ENCODE peak calls at places on chromosomes 7 and 10, in four cellular contexts. O is T-cell, I is T-helper 22 cell, U is AG10803. M is an unnamed sample.

GRCh38 chr7:90999989-91000979 is 263.9 kb upstream of the FZD1 start:
- DNase-seq in O (no peak), I (no peak), U (peak), M (no peak)

GRCh38 chr7:107711301-107711700 is 32.6 kb upstream of the CBLL1 start:
- DNase-seq in O (no peak), I (no peak), U (peak), M (no peak)

GRCh38 chr10:31706921-31707571 is 221.6 kb downstream of the ARHGAP12 start:
- DNase-seq in O (no peak), I (no peak), U (no peak), M (no peak)

GRCh38 chr10:9762966-9763656 is 1254.6 kb upstream of the CELF2 start:
- DNase-seq in O (no peak), I (no peak), U (peak), M (no peak)

GRCh38 chr7:76191783-76192240 is 9.9 kb upstream of the SRRM3 start:
- DNase-seq in O (no peak), I (no peak), U (peak), M (peak)

GRCh38 chr7:139908792-139909191 is 79.7 kb downstream of the TBXAS1 start:
- DNase-seq in O (no peak), I (no peak), U (no peak), M (no peak)

GRCh38 chr7:90624128-90624980 is 28.2 kb downstream of the CDK14 start:
- DNase-seq in O (no peak), I (no peak), U (peak), M (no peak)

GRCh38 chr10:3775671-3776551 is 9.1 kb downstream of the KLF6 start:
- DNase-seq in O (no peak), I (no peak), U (peak), M (peak)

GRCh38 chr10:61160253-61160652 is 216.3 kb upstream of the RHOBTB1 start:
- DNase-seq in O (no peak), I (no peak), U (no peak), M (no peak)

GRCh38 chr7:18895456-18895855 is 222.0 kb downstream of the TWIST1 start:
- DNase-seq in O (no peak), I (no peak), U (peak), M (peak)

GRCh38 chr10:124224331-124225028 is 131.1 kb upstream of the CHST15 start:
- DNase-seq in O (no peak), I (no peak), U (no peak), M (no peak)

GRCh38 chr10:95169522-95169921 is 24.5 kb upstream of the ACSM6 start:
- DNase-seq in O (no peak), I (no peak), U (no peak), M (no peak)

GRCh38 chr10:86757110-86757790 is 831 bp downstream of the BMPR1A start:
- DNase-seq in O (peak), I (no peak), U (peak), M (peak)

GRCh38 chr7:43391518-43391917 is 191.4 kb upstream of the STK17A start:
- DNase-seq in O (no peak), I (no peak), U (no peak), M (no peak)

GRCh38 chr10:95451568-95452524 is 109.3 kb downstream of the SORBS1 start:
- DNase-seq in O (no peak), I (no peak), U (peak), M (peak)

GRCh38 chr7:1889556-1890181 is 219.6 kb downstream of the ELFN1 start:
- DNase-seq in O (peak), I (no peak), U (peak), M (no peak)

GRCh38 chr10:52215745-52216361 is 98.2 kb upstream of the DKK1 start:
- DNase-seq in O (peak), I (no peak), U (peak), M (peak)

GRCh38 chr10:122560279-122560804 is at the start of gene DMBT1:
- DNase-seq in O (no peak), I (no peak), U (no peak), M (no peak)

GRCh38 chr7:44791278-44792219 is 4.9 kb upstream of the PPIA start:
- DNase-seq in O (no peak), I (no peak), U (peak), M (no peak)

GRCh38 chr10:57786850-57787750 is 480.6 kb downstream of the IPMK start:
- DNase-seq in O (no peak), I (no peak), U (no peak), M (no peak)

GRCh38 chr10:62618576-62619408 is 185.7 kb upstream of the ADO start:
- DNase-seq in O (no peak), I (no peak), U (peak), M (no peak)

GRCh38 chr10:132257271-132257670 is 50.5 kb downstream of the STK32C start:
- DNase-seq in O (no peak), I (no peak), U (peak), M (peak)

GRCh38 chr7:144407266-144407931 is 3.9 kb upstream of the NOBOX start:
- DNase-seq in O (no peak), I (no peak), U (no peak), M (no peak)

GRCh38 chr10:43233601-43234430 is 33.0 kb downstream of the RASGEF1A start:
- DNase-seq in O (peak), I (no peak), U (no peak), M (no peak)

M was measured in SW480.